ENCODE peak calls at places on chromosome 14, in five cellular contexts. Q is Ammon's horn, I is GM10248, P is HFFc6, A is kidney glomerular epithelial cell. G is an unnamed sample.

GRCh38 chr14:83975435-83976222 is 1554.3 kb upstream of the FLRT2 start:
- DNase-seq in Q (no peak), P (no peak), A (no peak), I (no peak), G (no peak)

GRCh38 chr14:78090820-78091219 is 79.4 kb upstream of the NRXN3 start:
- DNase-seq in P (no peak), I (no peak), A (no peak), Q (no peak), G (no peak)

GRCh38 chr14:65850429-65851145 is 438.1 kb downstream of the FUT8 start:
- DNase-seq in A (no peak), P (no peak), I (no peak), Q (peak; percentile 19), G (no peak)

GRCh38 chr14:75259510-75259855 is 19.1 kb upstream of the FOS start:
- DNase-seq in I (no peak), Q (no peak), P (peak; percentile 60), A (peak; percentile 58), G (no peak)

GRCh38 chr14:79608426-79608825 is 602.9 kb downstream of the DIO2 start:
- DNase-seq in Q (no peak), P (no peak), I (no peak), A (no peak), G (no peak)

GRCh38 chr14:64759555-64759938 is 55.3 kb downstream of the PLEKHG3 start:
- DNase-seq in A (no peak), I (no peak), Q (no peak), P (no peak), G (no peak)

GRCh38 chr14:83712730-83713129 is 1817.2 kb upstream of the FLRT2 start:
- DNase-seq in A (no peak), P (no peak), Q (no peak), I (no peak), G (no peak)

GRCh38 chr14:44914849-44915248 is 46.9 kb downstream of the KLHL28 start:
- DNase-seq in I (no peak), P (peak; percentile 19), Q (no peak), A (no peak), G (no peak)

GRCh38 chr14:25132734-25133422 is 82.9 kb upstream of the STXBP6 start:
- DNase-seq in A (peak; percentile 77), I (peak; percentile 72), P (peak; percentile 43), Q (peak; percentile 87), G (no peak)

GRCh38 chr14:59435106-59435505 is 30.1 kb downstream of the GPR135 start:
- DNase-seq in A (no peak), I (no peak), P (no peak), Q (peak; percentile 51), G (no peak)

GRCh38 chr14:68144051-68144681 is 324.6 kb downstream of the RAD51B start:
- DNase-seq in Q (no peak), A (no peak), I (no peak), P (no peak), G (no peak)

GRCh38 chr14:54625158-54625557 is 58.2 kb downstream of the SAMD4A start:
- DNase-seq in P (no peak), I (no peak), Q (no peak), A (peak; percentile 22), G (peak; percentile 83)

GRCh38 chr14:100012478-100012925 is 52.7 kb upstream of the EVL start:
- DNase-seq in I (no peak), A (no peak), Q (no peak), P (no peak), G (no peak)

GRCh38 chr14:104746951-104747481 is 5.9 kb upstream of the SIVA1 start:
- DNase-seq in A (no peak), Q (peak; percentile 64), P (no peak), I (no peak), G (no peak)

GRCh38 chr14:103057372-103058208 is at the start of gene CDC42BPB:
- DNase-seq in P (peak; percentile 82), A (peak; percentile 82), Q (peak; percentile 88), I (peak; percentile 84), G (peak; percentile 24)

GRCh38 chr14:74140374-74140850 is 55.7 kb downstream of the LIN52 start:
- DNase-seq in P (no peak), I (no peak), Q (no peak), A (no peak), G (no peak)

GRCh38 chr14:23580152-23580926 is 1.7 kb upstream of the JPH4 start:
- DNase-seq in P (no peak), Q (no peak), I (no peak), A (no peak), G (no peak)

GRCh38 chr14:91144425-91145145 is 30.7 kb downstream of the DGLUCY start:
- DNase-seq in I (no peak), P (peak; percentile 74), A (peak; percentile 31), Q (no peak), G (no peak)

GRCh38 chr14:96502621-96503251 is 554 bp downstream of the PAPOLA start:
- DNase-seq in A (no peak), P (peak; percentile 3), Q (peak; percentile 65), I (peak; percentile 60), G (no peak)

GRCh38 chr14:24690492-24690891 is 56.5 kb upstream of the GZMB start:
- DNase-seq in A (no peak), I (no peak), Q (no peak), P (no peak), G (no peak)

GRCh38 chr14:42192659-42193425 is 586.2 kb downstream of the LRFN5 start:
- DNase-seq in A (peak; percentile 88), P (peak; percentile 58), Q (no peak), I (no peak), G (peak; percentile 91)

GRCh38 chr14:70317969-70318634 is 41.4 kb downstream of the COX16 start:
- DNase-seq in Q (peak; percentile 79), P (peak; percentile 64), A (peak; percentile 65), I (peak; percentile 34), G (peak; percentile 17)

GRCh38 chr14:85531141-85531593 is 1.2 kb downstream of the FLRT2 start:
- DNase-seq in A (no peak), Q (peak; percentile 10), I (no peak), P (peak; percentile 80), G (no peak)

GRCh38 chr14:69107407-69108003 is 45.4 kb downstream of the DCAF5 start:
- DNase-seq in I (peak; percentile 38), P (peak; percentile 65), A (peak; percentile 83), Q (peak; percentile 52), G (no peak)

GRCh38 chr14:55803506-55804197 is 223.6 kb downstream of the KTN1 start:
- DNase-seq in I (no peak), A (no peak), P (no peak), Q (no peak), G (no peak)

GRCh38 chr14:104723651-104724406 is at the start of gene ADSS1:
- DNase-seq in Q (peak; percentile 72), A (peak; percentile 38), I (peak; percentile 92), P (no peak), G (no peak)

GRCh38 chr14:68851078-68851477 is 58.2 kb upstream of the ZFP36L1 start:
- DNase-seq in I (no peak), P (no peak), A (no peak), Q (no peak), G (no peak)

GRCh38 chr14:97056086-97056485 is 258.9 kb downstream of the VRK1 start:
- DNase-seq in I (no peak), A (no peak), P (no peak), Q (no peak), G (no peak)

GRCh38 chr14:72888202-72888601 is 5.7 kb downstream of the DPF3 start:
- DNase-seq in I (no peak), A (peak; percentile 81), Q (no peak), P (no peak), G (no peak)

GRCh38 chr14:64724578-64724930 is 20.3 kb downstream of the PLEKHG3 start:
- DNase-seq in A (no peak), P (no peak), I (no peak), Q (no peak), G (no peak)

GRCh38 chr14:101395779-101396178 is 165.5 kb upstream of the DIO3 start:
- DNase-seq in Q (no peak), A (no peak), I (no peak), P (no peak), G (no peak)

GRCh38 chr14:72736791-72737559 is 156.9 kb downstream of the DPF3 start:
- DNase-seq in I (no peak), A (no peak), P (no peak), Q (no peak), G (no peak)

GRCh38 chr14:58607131-58607531 is 30.6 kb upstream of the DACT1 start:
- DNase-seq in P (no peak), Q (no peak), I (no peak), A (no peak), G (no peak)

GRCh38 chr14:71665157-71665556 is 267.1 kb upstream of the RGS6 start:
- DNase-seq in Q (no peak), P (peak; percentile 79), I (no peak), A (peak; percentile 41), G (peak; percentile 80)